ENCODE peak calls at places on chromosomes 12 and 14, in six cellular contexts. V, I, S, Y, E and F are unnamed samples.
A peak's percentile ranks its signal among the peaks of the same experiment; 100 is the strongest.

GRCh38 chr12:120194226-120194533 is 335 bp downstream of the GCN1 start:
- DNase-seq in V (no peak), I (no peak), S (no peak), Y (no peak), E (no peak), F (no peak)

GRCh38 chr14:30573203-30573814 is 14.4 kb downstream of the G2E3 start:
- DNase-seq in V (no peak), I (no peak), S (no peak), Y (no peak), E (no peak), F (no peak)

GRCh38 chr14:53640695-53641094 is 315.9 kb downstream of the BMP4 start:
- DNase-seq in V (no peak), I (no peak), S (no peak), Y (no peak), E (no peak), F (no peak)

GRCh38 chr14:105019861-105020814 is 745 bp downstream of the CDCA4 start:
- DNase-seq in V (peak; percentile 19), I (no peak), S (no peak), Y (no peak), E (peak; percentile 32), F (no peak)

GRCh38 chr14:57089901-57090300 is 178.8 kb downstream of the EXOC5 start:
- DNase-seq in V (no peak), I (peak; percentile 100), S (no peak), Y (peak; percentile 89), E (no peak), F (no peak)

GRCh38 chr14:100862277-100862676 is 36.4 kb downstream of the MEG3 start:
- DNase-seq in V (no peak), I (no peak), S (no peak), Y (no peak), E (no peak), F (no peak)

GRCh38 chr12:17334784-17335183 is 728.8 kb upstream of the LMO3 start:
- DNase-seq in V (no peak), I (no peak), S (no peak), Y (no peak), E (no peak), F (no peak)

GRCh38 chr12:24901975-24902461 is 46.9 kb downstream of the BCAT1 start:
- DNase-seq in V (peak; percentile 78), I (no peak), S (no peak), Y (no peak), E (no peak), F (no peak)

GRCh38 chr12:46675736-46676135 is 150.1 kb downstream of the SLC38A4 start:
- DNase-seq in V (no peak), I (no peak), S (no peak), Y (peak; percentile 40), E (no peak), F (no peak)